ENCODE peak calls at places on chromosomes 2 and 18, in six cellular contexts. One of them, this sample, is unnamed.

GRCh38 chr2:182132605-182133004 is 147.0 kb downstream of the PPP1R1C start:
- DNase-seq in WTC11: no peak
- DNase-seq in dorsolateral prefrontal cortex: no peak
- DNase-seq in AG04450: no peak
- DNase-seq in AG09309: no peak
- DNase-seq in astrocyte of the spinal cord: peak
- DNase-seq in this sample: peak

GRCh38 chr18:66344227-66344626 is 259.7 kb downstream of the CDH19 start:
- DNase-seq in WTC11: no peak
- DNase-seq in dorsolateral prefrontal cortex: no peak
- DNase-seq in AG04450: no peak
- DNase-seq in AG09309: no peak
- DNase-seq in astrocyte of the spinal cord: no peak
- DNase-seq in this sample: no peak

GRCh38 chr2:201452058-201452736 is 657 bp downstream of the STRADB start:
- DNase-seq in WTC11: no peak
- DNase-seq in dorsolateral prefrontal cortex: no peak
- DNase-seq in AG04450: no peak
- DNase-seq in AG09309: no peak
- DNase-seq in astrocyte of the spinal cord: no peak
- DNase-seq in this sample: no peak

GRCh38 chr2:100844514-100844913 is 24.6 kb downstream of the NPAS2 start:
- DNase-seq in WTC11: no peak
- DNase-seq in dorsolateral prefrontal cortex: no peak
- DNase-seq in AG04450: no peak
- DNase-seq in AG09309: no peak
- DNase-seq in astrocyte of the spinal cord: no peak
- DNase-seq in this sample: no peak

GRCh38 chr18:2894131-2894840 is 47.5 kb downstream of the EMILIN2 start:
- DNase-seq in WTC11: no peak
- DNase-seq in dorsolateral prefrontal cortex: no peak
- DNase-seq in AG04450: no peak
- DNase-seq in AG09309: no peak
- DNase-seq in astrocyte of the spinal cord: no peak
- DNase-seq in this sample: no peak

GRCh38 chr18:48749768-48750167 is 201.0 kb downstream of the SMAD7 start:
- DNase-seq in WTC11: no peak
- DNase-seq in dorsolateral prefrontal cortex: no peak
- DNase-seq in AG04450: no peak
- DNase-seq in AG09309: peak
- DNase-seq in astrocyte of the spinal cord: peak
- DNase-seq in this sample: no peak

GRCh38 chr2:27071277-27071989 is at the start of gene OST4:
- DNase-seq in WTC11: peak
- DNase-seq in dorsolateral prefrontal cortex: peak
- DNase-seq in AG04450: peak
- DNase-seq in AG09309: peak
- DNase-seq in astrocyte of the spinal cord: peak
- DNase-seq in this sample: peak

GRCh38 chr2:126707941-126708340 is 52.0 kb downstream of the GYPC start:
- DNase-seq in WTC11: no peak
- DNase-seq in dorsolateral prefrontal cortex: no peak
- DNase-seq in AG04450: no peak
- DNase-seq in AG09309: no peak
- DNase-seq in astrocyte of the spinal cord: no peak
- DNase-seq in this sample: no peak

GRCh38 chr18:26854292-26854881 is 11.1 kb downstream of the AQP4 start:
- DNase-seq in WTC11: no peak
- DNase-seq in dorsolateral prefrontal cortex: no peak
- DNase-seq in AG04450: no peak
- DNase-seq in AG09309: no peak
- DNase-seq in astrocyte of the spinal cord: no peak
- DNase-seq in this sample: no peak

GRCh38 chr2:104091894-104092293 is 762.0 kb upstream of the POU3F3 start:
- DNase-seq in WTC11: peak
- DNase-seq in dorsolateral prefrontal cortex: no peak
- DNase-seq in AG04450: no peak
- DNase-seq in AG09309: no peak
- DNase-seq in astrocyte of the spinal cord: no peak
- DNase-seq in this sample: no peak

GRCh38 chr18:8717011-8717770 is 11.8 kb downstream of the MTCL1 start:
- DNase-seq in WTC11: peak
- DNase-seq in dorsolateral prefrontal cortex: no peak
- DNase-seq in AG04450: no peak
- DNase-seq in AG09309: no peak
- DNase-seq in astrocyte of the spinal cord: no peak
- DNase-seq in this sample: no peak

GRCh38 chr2:46683541-46683940 is 204.2 kb downstream of the TMEM247 start:
- DNase-seq in WTC11: no peak
- DNase-seq in dorsolateral prefrontal cortex: no peak
- DNase-seq in AG04450: no peak
- DNase-seq in AG09309: no peak
- DNase-seq in astrocyte of the spinal cord: no peak
- DNase-seq in this sample: no peak

GRCh38 chr2:46684661-46685060 is 205.3 kb downstream of the TMEM247 start:
- DNase-seq in WTC11: no peak
- DNase-seq in dorsolateral prefrontal cortex: no peak
- DNase-seq in AG04450: no peak
- DNase-seq in AG09309: no peak
- DNase-seq in astrocyte of the spinal cord: no peak
- DNase-seq in this sample: peak

GRCh38 chr2:46676198-46676597 is 196.8 kb downstream of the TMEM247 start:
- DNase-seq in WTC11: no peak
- DNase-seq in dorsolateral prefrontal cortex: no peak
- DNase-seq in AG04450: no peak
- DNase-seq in AG09309: no peak
- DNase-seq in astrocyte of the spinal cord: no peak
- DNase-seq in this sample: no peak

GRCh38 chr2:46674451-46674850 is 195.1 kb downstream of the TMEM247 start:
- DNase-seq in WTC11: no peak
- DNase-seq in dorsolateral prefrontal cortex: no peak
- DNase-seq in AG04450: no peak
- DNase-seq in AG09309: no peak
- DNase-seq in astrocyte of the spinal cord: no peak
- DNase-seq in this sample: no peak

GRCh38 chr2:46679761-46680160 is 200.4 kb downstream of the TMEM247 start:
- DNase-seq in WTC11: no peak
- DNase-seq in dorsolateral prefrontal cortex: no peak
- DNase-seq in AG04450: no peak
- DNase-seq in AG09309: no peak
- DNase-seq in astrocyte of the spinal cord: peak
- DNase-seq in this sample: peak
- TF ChIP-seq CTCF in WTC11: no peak
- TF ChIP-seq CTCF in dorsolateral prefrontal cortex: no peak
- TF ChIP-seq CTCF in AG04450: no peak
- TF ChIP-seq CTCF in AG09309: no peak
- TF ChIP-seq CTCF in astrocyte of the spinal cord: no peak
- TF ChIP-seq CTCF in this sample: no peak

GRCh38 chr18:23887035-23887434 is 127.5 kb upstream of the TTC39C start:
- DNase-seq in WTC11: no peak
- DNase-seq in dorsolateral prefrontal cortex: no peak
- DNase-seq in AG04450: no peak
- DNase-seq in AG09309: no peak
- DNase-seq in astrocyte of the spinal cord: no peak
- DNase-seq in this sample: no peak
- TF ChIP-seq CTCF in WTC11: no peak
- TF ChIP-seq CTCF in dorsolateral prefrontal cortex: no peak
- TF ChIP-seq CTCF in AG04450: no peak
- TF ChIP-seq CTCF in AG09309: no peak
- TF ChIP-seq CTCF in astrocyte of the spinal cord: no peak
- TF ChIP-seq CTCF in this sample: no peak

GRCh38 chr2:148565272-148565894 is 79.2 kb upstream of the EPC2 start:
- DNase-seq in WTC11: no peak
- DNase-seq in dorsolateral prefrontal cortex: no peak
- DNase-seq in AG04450: no peak
- DNase-seq in AG09309: no peak
- DNase-seq in astrocyte of the spinal cord: no peak
- DNase-seq in this sample: no peak
- TF ChIP-seq CTCF in WTC11: no peak
- TF ChIP-seq CTCF in dorsolateral prefrontal cortex: peak
- TF ChIP-seq CTCF in AG04450: peak
- TF ChIP-seq CTCF in AG09309: peak
- TF ChIP-seq CTCF in astrocyte of the spinal cord: peak
- TF ChIP-seq CTCF in this sample: peak

GRCh38 chr18:34354351-34354750 is 129.6 kb upstream of the NOL4 start:
- DNase-seq in WTC11: no peak
- DNase-seq in dorsolateral prefrontal cortex: no peak
- DNase-seq in AG04450: no peak
- DNase-seq in AG09309: no peak
- DNase-seq in astrocyte of the spinal cord: no peak
- DNase-seq in this sample: no peak

GRCh38 chr18:34350778-34351177 is 126.1 kb upstream of the NOL4 start:
- DNase-seq in WTC11: no peak
- DNase-seq in dorsolateral prefrontal cortex: no peak
- DNase-seq in AG04450: no peak
- DNase-seq in AG09309: no peak
- DNase-seq in astrocyte of the spinal cord: no peak
- DNase-seq in this sample: no peak

GRCh38 chr18:34357944-34358580 is 133.3 kb upstream of the NOL4 start:
- DNase-seq in WTC11: no peak
- DNase-seq in dorsolateral prefrontal cortex: no peak
- DNase-seq in AG04450: no peak
- DNase-seq in AG09309: no peak
- DNase-seq in astrocyte of the spinal cord: no peak
- DNase-seq in this sample: no peak

DNA sequence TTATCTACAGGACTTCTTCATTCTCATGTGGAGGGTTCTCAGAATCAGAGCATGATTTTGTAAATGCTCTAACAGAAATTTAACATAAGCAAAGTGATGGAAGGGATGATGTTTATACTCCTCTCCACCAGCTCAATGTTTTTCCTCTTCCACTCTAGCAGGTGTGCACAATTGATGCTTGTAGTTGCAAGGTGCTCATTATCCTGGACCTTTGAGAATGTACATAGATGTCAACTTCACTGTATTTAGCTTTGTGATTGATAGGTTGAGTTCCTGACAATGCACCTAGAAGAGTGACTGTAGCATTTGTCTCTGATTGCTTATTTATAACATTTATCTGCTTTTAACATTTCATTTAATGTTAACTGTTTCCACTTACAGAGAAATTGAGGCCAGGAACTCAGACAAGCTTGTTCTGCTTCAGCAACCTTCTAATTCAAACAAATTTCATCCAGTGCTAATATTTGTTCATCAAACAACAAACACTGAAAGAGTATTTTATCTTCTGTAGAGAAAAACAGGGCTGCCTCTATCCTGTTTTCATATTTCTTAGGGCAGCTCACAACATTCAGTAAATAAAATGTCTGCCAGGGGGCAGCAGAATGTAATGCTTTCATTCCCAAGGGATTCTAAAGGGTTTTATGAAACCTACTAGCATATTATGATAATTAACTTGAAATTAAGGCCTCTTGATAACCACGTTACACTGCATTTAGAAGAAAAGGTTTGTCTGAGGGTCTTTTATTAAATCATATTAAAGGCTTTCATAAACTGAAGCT is 127.9 kb upstream of the NOL4 start:
- DNase-seq in WTC11: no peak
- DNase-seq in dorsolateral prefrontal cortex: no peak
- DNase-seq in AG04450: no peak
- DNase-seq in AG09309: no peak
- DNase-seq in astrocyte of the spinal cord: peak
- DNase-seq in this sample: no peak
- TF ChIP-seq CTCF in WTC11: no peak
- TF ChIP-seq CTCF in dorsolateral prefrontal cortex: peak
- TF ChIP-seq CTCF in AG04450: peak
- TF ChIP-seq CTCF in AG09309: no peak
- TF ChIP-seq CTCF in astrocyte of the spinal cord: peak
- TF ChIP-seq CTCF in this sample: no peak

GRCh38 chr2:118186110-118186857 is 98.0 kb downstream of the INSIG2 start:
- DNase-seq in WTC11: peak
- DNase-seq in dorsolateral prefrontal cortex: peak
- DNase-seq in AG04450: peak
- DNase-seq in AG09309: peak
- DNase-seq in astrocyte of the spinal cord: peak
- DNase-seq in this sample: peak
- TF ChIP-seq CTCF in WTC11: no peak
- TF ChIP-seq CTCF in dorsolateral prefrontal cortex: no peak
- TF ChIP-seq CTCF in AG04450: no peak
- TF ChIP-seq CTCF in AG09309: peak
- TF ChIP-seq CTCF in astrocyte of the spinal cord: no peak
- TF ChIP-seq CTCF in this sample: no peak

GRCh38 chr2:134692461-134692860 is 26.3 kb downstream of the TMEM163 start:
- DNase-seq in WTC11: no peak
- DNase-seq in dorsolateral prefrontal cortex: no peak
- DNase-seq in AG04450: no peak
- DNase-seq in AG09309: no peak
- DNase-seq in astrocyte of the spinal cord: no peak
- DNase-seq in this sample: no peak
- TF ChIP-seq CTCF in WTC11: no peak
- TF ChIP-seq CTCF in dorsolateral prefrontal cortex: no peak
- TF ChIP-seq CTCF in AG04450: no peak
- TF ChIP-seq CTCF in AG09309: no peak
- TF ChIP-seq CTCF in astrocyte of the spinal cord: no peak
- TF ChIP-seq CTCF in this sample: no peak